ENCODE peak calls at places on chromosomes 11 and 22, in seven cellular contexts. V is adrenal gland, E is right atrium auricular region, Z is sigmoid colon, B is cardiac muscle cell, N is fibroblast of lung, O is kidney. X is an unnamed sample.

GRCh38 chr11:91219501-91219900 is 996.7 kb upstream of the CHORDC1 start:
- DNase-seq in N (peak), Z (no peak), O (no peak), V (no peak), E (no peak), B (peak), X (no peak)

GRCh38 chr11:124301482-124301881 is 12.3 kb downstream of the OR8D1 start:
- DNase-seq in Z (no peak), N (peak), B (peak), V (peak), E (no peak), O (no peak), X (peak)

GRCh38 chr11:102427068-102427467 is 25.5 kb downstream of the TMEM123 start:
- DNase-seq in Z (no peak), V (no peak), E (no peak), O (no peak), N (no peak), B (no peak), X (no peak)

GRCh38 chr11:125069796-125070195 is 6.7 kb downstream of the SLC37A2 start:
- DNase-seq in B (peak), Z (no peak), E (no peak), N (no peak), O (no peak), V (peak), X (peak)

GRCh38 chr11:45264839-45265515 is 21.2 kb downstream of the SYT13 start:
- DNase-seq in V (no peak), Z (no peak), O (no peak), B (peak), N (peak), E (no peak), X (peak)

GRCh38 chr11:16784671-16785070 is 46.2 kb downstream of the C11orf58 start:
- DNase-seq in O (no peak), Z (no peak), V (no peak), B (peak), E (no peak), N (no peak), X (no peak)

GRCh38 chr11:61881397-61881796 is 9.9 kb downstream of the FADS3 start:
- DNase-seq in Z (no peak), N (no peak), E (no peak), V (no peak), O (no peak), B (no peak), X (no peak)

GRCh38 chr22:38700789-38701628 is at the start of gene JOSD1:
- DNase-seq in V (peak), N (peak), O (peak), Z (peak), B (peak), E (peak), X (peak)

GRCh38 chr11:58616594-58616993 is 5.9 kb upstream of the CNTF start:
- DNase-seq in V (peak), Z (peak), N (peak), E (peak), B (peak), O (no peak), X (peak)

GRCh38 chr22:28771195-28771791 is 1.2 kb upstream of the CCDC117 start:
- DNase-seq in N (no peak), V (no peak), Z (no peak), O (no peak), E (no peak), B (no peak), X (no peak)

GRCh38 chr11:22884268-22884667 is 24.0 kb upstream of the CCDC179 start:
- DNase-seq in Z (no peak), N (no peak), O (no peak), E (no peak), V (no peak), B (no peak), X (peak)

GRCh38 chr22:42296381-42296853 is 26.0 kb upstream of the TCF20 start:
- DNase-seq in N (no peak), E (no peak), Z (peak), O (no peak), B (no peak), V (peak), X (no peak)

GRCh38 chr11:119472856-119473222 is 49.9 kb upstream of the THY1 start:
- DNase-seq in N (no peak), B (no peak), O (no peak), Z (no peak), V (no peak), E (peak), X (no peak)

GRCh38 chr11:944711-945470 is 19.2 kb downstream of the AP2A2 start:
- DNase-seq in N (peak), O (no peak), Z (no peak), B (peak), V (no peak), E (no peak), X (peak)

GRCh38 chr11:119758291-119758690 is 29.3 kb upstream of the NECTIN1 start:
- DNase-seq in E (no peak), O (no peak), Z (no peak), V (no peak), N (peak), B (peak), X (peak)

GRCh38 chr22:30821381-30821780 is 126.7 kb downstream of the OSBP2 start:
- DNase-seq in B (no peak), N (no peak), E (no peak), V (no peak), Z (no peak), O (no peak), X (no peak)

GRCh38 chr22:30823015-30823370 is 128.3 kb downstream of the OSBP2 start:
- DNase-seq in O (no peak), E (no peak), N (no peak), V (no peak), Z (no peak), B (peak), X (no peak)

GRCh38 chr22:30821863-30822215 is 127.2 kb downstream of the OSBP2 start:
- DNase-seq in O (no peak), E (no peak), V (no peak), N (no peak), Z (no peak), B (no peak), X (no peak)

GRCh38 chr22:30824096-30824495 is 129.4 kb downstream of the OSBP2 start:
- DNase-seq in Z (peak), N (no peak), O (no peak), B (no peak), E (no peak), V (no peak), X (no peak)

GRCh38 chr22:30822216-30823014 is 127.7 kb downstream of the OSBP2 start:
- DNase-seq in N (peak), E (no peak), O (no peak), Z (no peak), V (no peak), B (no peak), X (no peak)
- H3K4me3 ChIP-seq in N (no peak), E (peak), O (peak), Z (peak), V (peak), B (peak), X (peak)

DNA sequence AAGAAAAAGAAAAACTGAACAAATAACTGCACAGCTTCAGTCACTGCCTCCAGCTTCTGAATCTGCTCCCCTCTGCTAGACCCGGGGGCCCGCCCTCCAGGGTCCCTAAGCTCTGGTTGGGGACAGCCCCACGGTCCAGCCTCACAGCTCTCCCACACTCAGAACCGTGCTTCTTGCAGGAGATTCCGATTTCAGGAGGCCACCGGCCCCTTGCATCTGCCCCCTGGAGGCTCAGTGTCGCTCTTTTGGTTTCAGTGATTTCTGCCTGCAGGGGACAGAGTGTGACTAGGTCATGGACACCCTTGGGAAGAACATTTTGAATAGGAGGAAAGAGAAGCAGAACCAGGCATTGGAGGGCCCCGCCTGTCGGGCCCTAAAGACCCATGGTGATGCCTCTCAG is 23.1 kb upstream of the RPS3 start:
- DNase-seq in V (no peak), Z (no peak), E (no peak), O (no peak), N (no peak), B (no peak), X (no peak)
- TF ChIP-seq CTCF in V (no peak), Z (no peak), E (no peak), O (no peak), N (peak), B (peak), X (no peak)

GRCh38 chr11:65917077-65917433 is 1.8 kb downstream of the C11orf68 start:
- DNase-seq in V (no peak), Z (no peak), N (no peak), E (no peak), B (no peak), O (no peak), X (no peak)
- H3K4me3 ChIP-seq in V (no peak), Z (peak), N (no peak), E (peak), B (no peak), O (peak), X (peak)

DNA sequence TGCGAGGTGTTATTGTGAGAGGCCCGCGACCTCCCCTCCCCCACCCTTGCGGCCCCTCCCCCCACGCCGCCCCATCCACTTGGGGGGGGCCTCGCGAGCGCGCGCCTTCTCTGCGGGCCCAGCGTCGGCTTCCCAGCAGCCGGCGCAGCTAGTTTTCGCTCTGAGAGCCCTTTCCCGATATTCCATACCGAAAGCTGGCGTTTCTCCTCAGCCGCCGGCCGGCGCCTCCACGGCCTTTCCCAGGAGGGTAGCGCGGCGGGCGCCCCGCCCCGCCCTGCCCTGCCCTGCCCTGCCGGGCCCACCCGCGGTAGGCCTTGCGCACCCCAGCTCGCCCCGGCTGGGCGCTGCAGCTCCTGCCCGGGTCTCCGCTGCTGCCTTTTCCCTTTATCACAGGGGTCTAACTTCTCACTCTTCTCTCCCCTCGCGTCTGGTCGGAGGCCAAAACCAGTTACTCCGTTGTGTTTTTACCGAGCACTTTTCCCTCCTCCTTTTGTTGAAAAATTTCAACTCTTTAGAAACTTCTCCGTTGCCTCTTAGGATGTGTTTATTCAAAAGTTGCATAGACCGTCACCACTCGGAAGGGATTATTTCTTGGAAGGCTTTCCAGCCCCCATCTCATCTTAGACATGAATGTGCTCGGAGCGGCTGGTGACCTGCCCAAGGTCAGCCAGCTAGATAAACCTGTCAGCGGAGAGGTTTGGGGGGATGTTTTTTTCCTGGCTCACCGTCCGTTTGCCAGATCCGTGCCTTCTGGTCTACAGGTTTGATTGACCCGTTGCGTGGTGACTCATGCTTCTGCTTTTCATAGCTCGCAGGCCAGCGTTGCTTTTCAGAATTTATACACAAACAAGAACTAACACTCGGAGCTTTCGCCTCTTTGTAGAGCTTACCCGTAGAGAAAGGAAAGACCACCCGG is 648 bp downstream of the PAFAH1B2 start:
- DNase-seq in Z (peak), E (peak), V (peak), O (no peak), N (peak), B (peak), X (peak)
- TF ChIP-seq CTCF in Z (no peak), E (no peak), V (no peak), O (no peak), N (no peak), B (no peak), X (no peak)